ENCODE peak calls at places on chromosomes 16 and 17, in nine cellular contexts. N, J, C, V, G, F, T, I and R are unnamed samples.
A peak's percentile ranks its signal among the peaks of the same experiment; 100 is the strongest.

GRCh38 chr16:9901-10665 is 43.3 kb downstream of the POLR3K start:
- DNase-seq in N (peak; percentile 26), J (no peak), C (no peak), V (no peak), G (no peak), F (no peak), T (no peak), I (peak; percentile 8), R (no peak)

GRCh38 chr16:24681793-24682192 is 47.7 kb upstream of the TNRC6A start:
- DNase-seq in N (no peak), J (no peak), C (no peak), V (peak; percentile 81), G (peak; percentile 83), F (no peak), T (no peak), I (no peak), R (no peak)

GRCh38 chr17:51869387-51869786 is 289.1 kb downstream of the CA10 start:
- DNase-seq in N (no peak), J (no peak), C (no peak), V (no peak), G (no peak), F (peak; percentile 57), T (no peak), I (no peak), R (no peak)

GRCh38 chr17:48579738-48580543 is 1.8 kb upstream of the HOXB4 start:
- DNase-seq in N (no peak), J (no peak), C (no peak), V (peak; percentile 95), G (no peak), F (no peak), T (no peak), I (no peak), R (no peak)

GRCh38 chr16:1119766-1120611 is 23.9 kb upstream of the C1QTNF8 start:
- DNase-seq in N (no peak), J (no peak), C (no peak), V (no peak), G (no peak), F (no peak), T (no peak), I (no peak), R (no peak)

GRCh38 chr16:11692171-11692570 is 23.9 kb downstream of the SNN start:
- DNase-seq in N (no peak), J (no peak), C (no peak), V (no peak), G (no peak), F (no peak), T (no peak), I (no peak), R (no peak)

GRCh38 chr16:2150418-2151187 is 2.2 kb downstream of the RAB26 start:
- DNase-seq in N (peak; percentile 62), J (no peak), C (no peak), V (peak; percentile 56), G (no peak), F (peak; percentile 57), T (no peak), I (no peak), R (no peak)

GRCh38 chr17:67386965-67387551 is 10.0 kb downstream of the PITPNC1 start:
- DNase-seq in N (peak; percentile 60), J (peak; percentile 85), C (no peak), V (peak; percentile 63), G (peak; percentile 50), F (peak; percentile 80), T (peak; percentile 14), I (no peak), R (no peak)

GRCh38 chr17:70916469-70916868 is 747.1 kb downstream of the KCNJ2 start:
- DNase-seq in N (no peak), J (no peak), C (no peak), V (no peak), G (no peak), F (no peak), T (no peak), I (no peak), R (no peak)

GRCh38 chr16:22623351-22623781 is 112.7 kb downstream of the NPIPB5 start:
- DNase-seq in N (no peak), J (no peak), C (no peak), V (peak; percentile 48), G (peak; percentile 87), F (no peak), T (no peak), I (no peak), R (no peak)

GRCh38 chr17:54085020-54085419 is 262.3 kb downstream of the KIF2B start:
- DNase-seq in N (no peak), J (no peak), C (no peak), V (peak; percentile 39), G (no peak), F (no peak), T (no peak), I (no peak), R (no peak)

GRCh38 chr17:9022553-9023388 is 1.5 kb downstream of the NTN1 start:
- DNase-seq in N (no peak), J (peak; percentile 67), C (no peak), V (peak; percentile 11), G (no peak), F (no peak), T (no peak), I (no peak), R (no peak)

GRCh38 chr16:85445779-85446222 is 167.3 kb upstream of the GSE1 start:
- DNase-seq in N (peak; percentile 44), J (no peak), C (no peak), V (peak; percentile 71), G (no peak), F (no peak), T (peak; percentile 71), I (no peak), R (no peak)

GRCh38 chr17:42913527-42913926 is 12.9 kb downstream of the G6PC1 start:
- DNase-seq in N (no peak), J (no peak), C (no peak), V (peak; percentile 67), G (no peak), F (no peak), T (no peak), I (no peak), R (no peak)

GRCh38 chr17:1774390-1775176 is 12.7 kb downstream of the SERPINF1 start:
- DNase-seq in N (no peak), J (no peak), C (no peak), V (no peak), G (no peak), F (no peak), T (no peak), I (no peak), R (no peak)

GRCh38 chr16:31064882-31065461 is 9.1 kb downstream of the ZNF668 start:
- DNase-seq in N (no peak), J (no peak), C (peak; percentile 70), V (peak; percentile 93), G (peak; percentile 97), F (peak; percentile 21), T (no peak), I (no peak), R (no peak)

GRCh38 chr17:75769536-75769935 is 4.5 kb upstream of the GALK1 start:
- DNase-seq in N (no peak), J (peak; percentile 15), C (no peak), V (no peak), G (no peak), F (peak; percentile 75), T (no peak), I (no peak), R (no peak)

GRCh38 chr16:3074860-3075545 is 9.6 kb downstream of the IL32 start:
- DNase-seq in N (peak; percentile 63), J (no peak), C (no peak), V (no peak), G (no peak), F (peak; percentile 56), T (no peak), I (peak; percentile 80), R (no peak)

GRCh38 chr17:77543779-77544178 is 403.0 kb downstream of the SEC14L1 start:
- DNase-seq in N (peak; percentile 18), J (no peak), C (no peak), V (no peak), G (no peak), F (peak; percentile 66), T (no peak), I (no peak), R (no peak)

GRCh38 chr16:11602321-11602720 is 15.6 kb upstream of the LITAF start:
- DNase-seq in N (no peak), J (peak; percentile 3), C (no peak), V (no peak), G (no peak), F (no peak), T (no peak), I (no peak), R (no peak)

GRCh38 chr16:668519-669171 is 713 bp downstream of the RHOT2 start:
- DNase-seq in N (no peak), J (no peak), C (no peak), V (no peak), G (no peak), F (no peak), T (no peak), I (no peak), R (no peak)

GRCh38 chr17:50986989-50987660 is 121.0 kb upstream of the TOB1 start:
- DNase-seq in N (no peak), J (no peak), C (no peak), V (peak; percentile 67), G (peak; percentile 73), F (no peak), T (no peak), I (no peak), R (no peak)

GRCh38 chr17:13140750-13141149 is 122.9 kb upstream of the ELAC2 start:
- DNase-seq in N (no peak), J (no peak), C (no peak), V (peak; percentile 44), G (no peak), F (no peak), T (no peak), I (no peak), R (no peak)

GRCh38 chr17:57739402-57740224 is 5.5 kb downstream of the CCDC182 start:
- DNase-seq in N (no peak), J (no peak), C (no peak), V (peak; percentile 19), G (peak; percentile 25), F (peak; percentile 30), T (no peak), I (no peak), R (no peak)

GRCh38 chr16:72677662-72678447 is 370.1 kb downstream of the ZFHX3 start:
- DNase-seq in N (peak; percentile 48), J (no peak), C (no peak), V (peak; percentile 74), G (peak; percentile 78), F (peak; percentile 85), T (no peak), I (no peak), R (no peak)

GRCh38 chr16:13811834-13812233 is 108.1 kb upstream of the ERCC4 start:
- DNase-seq in N (no peak), J (no peak), C (no peak), V (no peak), G (no peak), F (no peak), T (no peak), I (no peak), R (no peak)